ENCODE peak calls at places on chromosomes 2 and 18, in eight cellular contexts. One of them, this sample, is unnamed.

GRCh38 chr2:45595724-45596435 is 15.2 kb downstream of the SRBD1 start:
- DNase-seq in lower leg skin: peak
- DNase-seq in non-pigmented ciliary epithelial cell: no peak
- DNase-seq in skeletal muscle cell: no peak
- DNase-seq in ovary: no peak
- DNase-seq in frontal cortex: no peak
- DNase-seq in C1 segment of cervical spinal cord: no peak
- DNase-seq in mesenchymal stem cell: no peak
- DNase-seq in this sample: no peak

GRCh38 chr18:54812885-54813284 is 15.4 kb upstream of the RAB27B start:
- DNase-seq in lower leg skin: no peak
- DNase-seq in non-pigmented ciliary epithelial cell: no peak
- DNase-seq in skeletal muscle cell: no peak
- DNase-seq in ovary: no peak
- DNase-seq in frontal cortex: no peak
- DNase-seq in C1 segment of cervical spinal cord: no peak
- DNase-seq in mesenchymal stem cell: no peak
- DNase-seq in this sample: no peak

GRCh38 chr2:110931648-110932047 is 189.1 kb upstream of the BCL2L11 start:
- DNase-seq in lower leg skin: no peak
- DNase-seq in non-pigmented ciliary epithelial cell: peak
- DNase-seq in skeletal muscle cell: no peak
- DNase-seq in ovary: no peak
- DNase-seq in frontal cortex: no peak
- DNase-seq in C1 segment of cervical spinal cord: no peak
- DNase-seq in mesenchymal stem cell: no peak
- DNase-seq in this sample: no peak

GRCh38 chr2:162676515-162676914 is 162.1 kb downstream of the KCNH7 start:
- DNase-seq in lower leg skin: no peak
- DNase-seq in non-pigmented ciliary epithelial cell: no peak
- DNase-seq in skeletal muscle cell: no peak
- DNase-seq in ovary: no peak
- DNase-seq in frontal cortex: no peak
- DNase-seq in C1 segment of cervical spinal cord: no peak
- DNase-seq in mesenchymal stem cell: no peak
- DNase-seq in this sample: no peak

GRCh38 chr2:138147796-138148195 is 183.5 kb downstream of the HNMT start:
- DNase-seq in lower leg skin: no peak
- DNase-seq in non-pigmented ciliary epithelial cell: no peak
- DNase-seq in skeletal muscle cell: no peak
- DNase-seq in ovary: no peak
- DNase-seq in frontal cortex: no peak
- DNase-seq in C1 segment of cervical spinal cord: no peak
- DNase-seq in mesenchymal stem cell: no peak
- DNase-seq in this sample: no peak

GRCh38 chr2:37711308-37711731 is 39.9 kb upstream of the CDC42EP3 start:
- DNase-seq in lower leg skin: no peak
- DNase-seq in non-pigmented ciliary epithelial cell: peak
- DNase-seq in skeletal muscle cell: peak
- DNase-seq in ovary: no peak
- DNase-seq in frontal cortex: no peak
- DNase-seq in C1 segment of cervical spinal cord: no peak
- DNase-seq in mesenchymal stem cell: peak
- DNase-seq in this sample: no peak

GRCh38 chr2:101112772-101113157 is 38.4 kb downstream of the TBC1D8 start:
- DNase-seq in lower leg skin: no peak
- DNase-seq in non-pigmented ciliary epithelial cell: no peak
- DNase-seq in skeletal muscle cell: no peak
- DNase-seq in ovary: no peak
- DNase-seq in frontal cortex: no peak
- DNase-seq in C1 segment of cervical spinal cord: no peak
- DNase-seq in mesenchymal stem cell: no peak
- DNase-seq in this sample: no peak

GRCh38 chr18:13617826-13618515 is 108.4 kb downstream of the FAM210A start:
- DNase-seq in lower leg skin: no peak
- DNase-seq in non-pigmented ciliary epithelial cell: no peak
- DNase-seq in skeletal muscle cell: no peak
- DNase-seq in ovary: no peak
- DNase-seq in frontal cortex: no peak
- DNase-seq in C1 segment of cervical spinal cord: no peak
- DNase-seq in mesenchymal stem cell: no peak
- DNase-seq in this sample: no peak

GRCh38 chr2:7111626-7112025 is 194.4 kb downstream of the RNF144A start:
- DNase-seq in lower leg skin: no peak
- DNase-seq in non-pigmented ciliary epithelial cell: no peak
- DNase-seq in skeletal muscle cell: no peak
- DNase-seq in ovary: no peak
- DNase-seq in frontal cortex: no peak
- DNase-seq in C1 segment of cervical spinal cord: no peak
- DNase-seq in mesenchymal stem cell: no peak
- DNase-seq in this sample: no peak

GRCh38 chr2:69807821-69808540 is 21.5 kb upstream of the GMCL1 start:
- DNase-seq in lower leg skin: no peak
- DNase-seq in non-pigmented ciliary epithelial cell: no peak
- DNase-seq in skeletal muscle cell: no peak
- DNase-seq in ovary: no peak
- DNase-seq in frontal cortex: no peak
- DNase-seq in C1 segment of cervical spinal cord: no peak
- DNase-seq in mesenchymal stem cell: no peak
- DNase-seq in this sample: no peak

GRCh38 chr18:46562674-46563192 is 94.3 kb downstream of the LOXHD1 start:
- DNase-seq in lower leg skin: no peak
- DNase-seq in non-pigmented ciliary epithelial cell: no peak
- DNase-seq in skeletal muscle cell: no peak
- DNase-seq in ovary: no peak
- DNase-seq in frontal cortex: no peak
- DNase-seq in C1 segment of cervical spinal cord: no peak
- DNase-seq in mesenchymal stem cell: no peak
- DNase-seq in this sample: no peak

This sample was measured in NCI-H1048.